ENCODE peak calls at places on chromosome 14, in six cellular contexts. O, J, R, I, U and K are unnamed samples.

GRCh38 chr14:96058606-96059200 is 19.5 kb downstream of the C14orf132 start:
- DNase-seq in O (no peak), J (no peak), R (no peak), U (no peak), I (no peak), K (no peak)

GRCh38 chr14:22487401-22487800 is 101.6 kb downstream of the DAD1 start:
- DNase-seq in J (no peak), U (no peak), O (no peak), I (no peak), R (no peak), K (no peak)

GRCh38 chr14:74240794-74241610 is 1.8 kb downstream of the VSX2 start:
- DNase-seq in O (no peak), U (no peak), I (no peak), J (peak), R (no peak), K (no peak)

GRCh38 chr14:79136437-79137430 is 966.6 kb downstream of the NRXN3 start:
- DNase-seq in O (no peak), I (no peak), U (no peak), J (no peak), R (no peak), K (no peak)

GRCh38 chr14:77028384-77029246 is at the start of gene IRF2BPL:
- DNase-seq in U (peak), J (peak), I (peak), R (peak), O (peak), K (peak)

GRCh38 chr14:50082308-50082742 is 34.0 kb downstream of the VCPKMT start:
- DNase-seq in I (no peak), U (no peak), R (no peak), J (no peak), O (no peak), K (no peak)

GRCh38 chr14:60931206-60931605 is 49.7 kb downstream of the TRMT5 start:
- DNase-seq in R (no peak), U (no peak), J (no peak), I (peak), O (no peak), K (no peak)

GRCh38 chr14:37985826-37986470 is 221.8 kb upstream of the SSTR1 start:
- DNase-seq in U (peak), O (peak), I (peak), J (no peak), R (peak), K (no peak)

GRCh38 chr14:91399868-91400640 is 17.6 kb downstream of the CCDC88C start:
- DNase-seq in J (no peak), O (no peak), I (peak), U (no peak), R (no peak), K (no peak)

GRCh38 chr14:90842726-90843125 is 26.5 kb upstream of the TTC7B start:
- DNase-seq in R (no peak), O (no peak), U (no peak), I (no peak), J (no peak), K (no peak)

GRCh38 chr14:96852823-96853422 is 55.7 kb downstream of the VRK1 start:
- DNase-seq in U (peak), I (peak), O (peak), R (peak), J (no peak), K (peak)

GRCh38 chr14:53608369-53608768 is 348.3 kb downstream of the BMP4 start:
- DNase-seq in U (peak), O (no peak), I (peak), J (no peak), R (no peak), K (no peak)

GRCh38 chr14:73740921-73741326 is 26.7 kb upstream of the PNMA1 start:
- DNase-seq in J (peak), R (no peak), O (peak), I (peak), U (peak), K (no peak)

GRCh38 chr14:99188721-99189120 is 83.3 kb downstream of the BCL11B start:
- DNase-seq in U (no peak), O (no peak), J (no peak), I (no peak), R (no peak), K (no peak)

GRCh38 chr14:72759670-72760069 is 134.2 kb downstream of the DPF3 start:
- DNase-seq in O (no peak), I (no peak), R (no peak), U (no peak), J (no peak), K (no peak)

GRCh38 chr14:74474376-74474775 is 18.7 kb downstream of the NPC2 start:
- DNase-seq in R (no peak), O (no peak), I (no peak), U (no peak), J (no peak), K (no peak)